ENCODE peak calls at places on chromosomes 6 and 20, in four cellular contexts. I, S, Q and L are unnamed samples.
A peak's percentile ranks its signal among the peaks of the same experiment; 100 is the strongest.

GRCh38 chr6:71181565-71181964 is 107.0 kb upstream of the OGFRL1 start:
- DNase-seq in I (no peak), Q (peak; percentile 3), S (no peak), L (no peak)

GRCh38 chr6:150580489-150580888 is 19.2 kb upstream of the PLEKHG1 start:
- DNase-seq in S (no peak), I (no peak), Q (no peak), L (no peak)

GRCh38 chr6:42224222-42225042 is 6.8 kb upstream of the MRPS10 start:
- DNase-seq in Q (peak; percentile 48), I (no peak), S (peak; percentile 50), L (no peak)

GRCh38 chr6:70547313-70547712 is 19.4 kb upstream of the SDHAF4 start:
- DNase-seq in S (no peak), Q (no peak), I (peak; percentile 13), L (no peak)

GRCh38 chr6:66735106-66735890 is 1028.3 kb upstream of the EYS start:
- DNase-seq in I (no peak), S (no peak), Q (no peak), L (no peak)

GRCh38 chr20:63774348-63774735 is 34.8 kb downstream of the SLC2A4RG start:
- DNase-seq in I (peak; percentile 79), Q (no peak), S (no peak), L (no peak)

GRCh38 chr6:71488186-71488585 is 199.6 kb downstream of the OGFRL1 start:
- DNase-seq in S (no peak), I (no peak), Q (no peak), L (no peak)

GRCh38 chr6:38720295-38720694 is 5.2 kb downstream of the DNAH8 start:
- DNase-seq in Q (peak; percentile 25), I (no peak), S (peak; percentile 31), L (no peak)

GRCh38 chr6:129793447-129793846 is 67.7 kb downstream of the TMEM244 start:
- DNase-seq in Q (no peak), S (no peak), I (no peak), L (no peak)

GRCh38 chr6:96651816-96652215 is 88.9 kb downstream of the FHL5 start:
- DNase-seq in I (no peak), Q (no peak), S (no peak), L (no peak)

GRCh38 chr6:3911614-3912336 is 62.6 kb downstream of the FAM50B start:
- DNase-seq in Q (peak; percentile 93), S (peak; percentile 88), I (peak; percentile 53), L (peak; percentile 21)

GRCh38 chr20:14979472-14979986 is 642.1 kb upstream of the FLRT3 start:
- DNase-seq in I (no peak), Q (peak; percentile 99), S (no peak), L (no peak)

GRCh38 chr20:57480444-57481152 is 44.3 kb downstream of the CTCFL start:
- DNase-seq in I (no peak), S (no peak), Q (no peak), L (no peak)

GRCh38 chr6:3913077-3913957 is 64.1 kb downstream of the FAM50B start:
- DNase-seq in S (peak; percentile 87), Q (peak; percentile 99), I (no peak), L (peak; percentile 23)

GRCh38 chr6:56242343-56242742 is 5.0 kb downstream of the COL21A1 start:
- DNase-seq in Q (no peak), S (no peak), I (no peak), L (no peak)

GRCh38 chr6:150347845-150348244 is 21.0 kb upstream of the IYD start:
- DNase-seq in S (no peak), Q (no peak), I (no peak), L (no peak)

DNA sequence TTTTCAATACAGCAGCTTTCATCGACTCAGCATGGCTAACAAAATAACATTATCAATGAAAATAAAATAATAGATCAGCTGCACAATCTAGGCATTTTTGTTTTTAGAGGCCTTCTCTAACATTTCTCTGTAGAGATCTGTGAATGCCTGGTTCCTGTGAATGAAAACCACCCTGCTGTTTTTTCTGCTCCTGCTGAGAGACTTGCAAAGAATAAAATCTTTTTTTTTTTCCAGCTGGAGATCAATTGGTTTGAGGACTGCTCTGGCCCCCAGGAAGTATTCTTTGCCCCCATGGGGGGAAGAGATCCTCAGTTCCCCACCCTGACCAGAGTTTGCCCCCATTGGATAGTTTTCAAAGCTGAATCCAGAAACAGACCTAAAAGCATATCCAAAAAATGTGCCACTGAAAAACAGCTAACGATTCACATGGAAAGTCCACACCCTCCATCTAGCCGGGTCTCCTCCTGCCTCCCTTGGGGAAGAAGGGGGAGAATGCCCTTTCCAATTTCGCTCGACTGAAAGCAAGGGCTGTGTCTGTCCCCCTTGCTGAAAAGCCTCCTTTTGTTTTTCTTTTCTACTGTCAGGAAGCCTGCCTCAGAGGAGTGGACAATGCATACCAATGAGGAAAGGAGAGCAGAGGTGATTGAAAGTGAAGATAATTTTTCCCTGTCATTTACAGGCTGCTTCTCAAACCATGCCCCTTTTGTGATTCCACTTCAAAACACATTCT is 317.4 kb downstream of the PRKN start:
- DNase-seq in I (no peak), S (no peak), Q (no peak), L (no peak)
- TF ChIP-seq FOXM1 in I (no peak), S (no peak), Q (no peak), L (no peak)

GRCh38 chr6:45265246-45265645 is 62.9 kb upstream of the RUNX2 start:
- DNase-seq in I (no peak), S (no peak), Q (peak; percentile 77), L (no peak)
- TF ChIP-seq FOXM1 in I (no peak), S (no peak), Q (no peak), L (no peak)

DNA sequence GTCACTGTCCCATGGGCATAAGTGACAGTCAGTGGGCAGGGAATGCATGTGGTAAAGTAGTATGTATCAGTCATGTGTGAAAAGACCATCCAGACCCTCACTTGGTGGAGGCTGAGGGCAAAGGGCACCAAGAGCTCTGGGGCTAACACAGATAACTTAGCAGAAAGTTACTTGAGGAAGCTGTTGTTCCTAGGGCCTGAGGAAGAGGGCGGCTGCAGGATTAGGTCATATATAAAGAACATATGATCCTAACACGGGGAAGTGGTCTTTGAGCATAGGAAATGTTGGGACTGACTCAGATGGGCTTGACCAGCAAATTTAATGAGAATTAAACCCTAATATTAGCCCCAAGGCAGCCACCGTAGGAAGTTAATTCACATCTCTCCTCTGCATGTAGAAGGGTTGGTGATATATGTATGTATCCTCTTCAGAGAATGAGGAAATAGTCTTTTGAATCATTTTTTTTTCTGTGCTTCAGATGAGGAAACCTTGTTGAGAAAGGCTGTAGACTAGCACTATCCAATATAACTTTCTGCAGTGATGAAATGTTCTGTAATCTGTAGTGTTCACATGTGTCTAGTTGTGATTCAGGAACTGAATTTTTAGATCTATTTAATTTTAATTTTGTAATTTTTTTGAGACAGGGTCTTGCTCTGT is 9.2 kb upstream of the ZBTB9 start:
- DNase-seq in Q (no peak), I (peak; percentile 3), S (no peak), L (no peak)
- TF ChIP-seq FOXM1 in Q (no peak), I (no peak), S (no peak), L (no peak)

GRCh38 chr6:34531580-34532201 is 24.4 kb downstream of the SPDEF start:
- DNase-seq in S (peak; percentile 55), Q (no peak), I (no peak), L (no peak)
- TF ChIP-seq FOXM1 in S (no peak), Q (no peak), I (no peak), L (no peak)

GRCh38 chr6:35354361-35355135 is 12.2 kb downstream of the PPARD start:
- DNase-seq in Q (no peak), I (no peak), S (no peak), L (no peak)
- TF ChIP-seq FOXM1 in Q (no peak), I (no peak), S (no peak), L (no peak)

DNA sequence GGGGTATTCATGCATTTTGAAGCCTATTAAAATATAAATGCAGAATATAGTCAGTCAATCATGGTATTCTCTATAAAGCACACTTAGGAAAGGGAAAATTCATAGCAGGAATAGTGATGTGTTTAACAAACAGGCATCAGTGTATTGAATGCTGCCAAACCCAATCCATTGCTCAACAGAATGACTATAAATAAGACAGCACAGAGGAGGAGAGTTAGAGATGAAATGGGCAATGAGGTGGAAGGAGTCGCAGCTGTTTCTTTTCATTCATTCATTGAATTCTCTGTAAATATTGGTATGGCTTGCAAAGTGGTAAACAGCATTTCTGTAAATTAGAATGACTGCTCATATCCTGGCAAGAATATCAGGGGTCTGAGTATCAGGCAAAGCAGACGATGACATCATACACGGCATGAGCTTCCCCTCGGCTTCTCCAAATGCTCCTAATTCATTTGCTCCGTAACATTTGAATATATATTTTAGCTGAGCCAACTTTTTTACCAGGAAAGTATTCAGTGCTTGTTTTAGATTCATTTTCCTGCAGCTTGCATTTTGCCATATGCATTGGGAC is 703.6 kb upstream of the SLC35B3 start:
- DNase-seq in Q (no peak), I (no peak), S (no peak), L (no peak)
- TF ChIP-seq FOXM1 in Q (no peak), I (no peak), S (no peak), L (no peak)

DNA sequence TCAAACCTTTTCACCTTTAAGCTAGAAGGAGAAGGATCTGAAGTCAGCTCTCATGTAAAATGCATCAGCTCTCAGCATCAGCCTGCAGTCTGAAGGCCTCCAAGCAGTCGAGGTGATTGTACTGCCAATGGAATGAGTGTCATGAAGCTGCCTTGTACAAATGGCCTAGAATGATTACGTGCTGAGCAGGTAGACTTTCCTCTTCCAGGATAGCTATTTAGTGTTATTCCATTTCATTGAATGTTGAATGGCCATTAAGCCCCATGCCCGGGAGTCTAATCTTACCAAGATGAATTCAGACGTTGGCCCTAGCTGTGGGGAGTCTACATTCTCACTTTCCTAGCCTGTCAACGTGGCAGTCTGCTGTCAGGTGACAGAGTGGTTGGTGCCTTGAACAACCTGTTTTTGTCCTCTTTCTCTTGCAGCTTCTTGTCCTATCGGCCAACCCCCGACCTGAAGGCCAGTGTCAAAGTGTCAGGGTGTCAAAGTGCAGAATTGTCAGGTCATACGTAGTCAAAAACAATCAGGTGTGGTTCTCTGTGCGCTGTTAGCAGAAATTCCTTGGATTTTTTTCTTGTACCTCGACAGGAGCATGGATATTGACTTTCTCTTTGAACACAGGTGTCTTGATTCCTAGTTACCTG is 95.2 kb upstream of the TIAM2 start:
- DNase-seq in S (no peak), I (no peak), Q (peak; percentile 40), L (no peak)
- TF ChIP-seq FOXM1 in S (no peak), I (no peak), Q (no peak), L (no peak)

GRCh38 chr6:13259393-13259792 is 68.9 kb downstream of the TBC1D7 start:
- DNase-seq in I (no peak), Q (no peak), S (no peak), L (no peak)
- TF ChIP-seq FOXM1 in I (no peak), Q (no peak), S (no peak), L (no peak)